ENCODE peak calls at places on chromosomes 11 and 22, in ten cellular contexts. One of them, this sample, is unnamed.
A peak's percentile ranks its signal among the peaks of the same experiment; 100 is the strongest.

GRCh38 chr22:27985323-27986275 is 66.5 kb upstream of the PITPNB start:
- DNase-seq in PC-9: no peak
- DNase-seq in anterior cingulate cortex: no peak
- DNase-seq in choroid plexus epithelial cell: no peak
- DNase-seq in heart right ventricle: no peak
- DNase-seq in T-helper 2 cell: no peak
- DNase-seq in AG09309: no peak
- DNase-seq in C1 segment of cervical spinal cord: no peak
- DNase-seq in NCI-H1417: no peak
- DNase-seq in naive thymus-derived CD8-positive, alpha-beta T cell: no peak
- DNase-seq in this sample: no peak

GRCh38 chr11:96065379-96065778 is 141.5 kb upstream of the MTMR2 start:
- DNase-seq in AG09309: no peak
- DNase-seq in C1 segment of cervical spinal cord: no peak
- DNase-seq in naive thymus-derived CD8-positive, alpha-beta T cell: no peak
- DNase-seq in NCI-H1417: no peak
- DNase-seq in heart right ventricle: no peak
- DNase-seq in anterior cingulate cortex: no peak
- DNase-seq in T-helper 2 cell: no peak
- DNase-seq in PC-9: no peak
- DNase-seq in choroid plexus epithelial cell: no peak
- DNase-seq in this sample: no peak

GRCh38 chr11:73308003-73308962 is at the start of gene ARHGEF17:
- DNase-seq in NCI-H1417: peak; percentile 94
- DNase-seq in T-helper 2 cell: no peak
- DNase-seq in heart right ventricle: peak; percentile 87
- DNase-seq in anterior cingulate cortex: peak; percentile 56
- DNase-seq in C1 segment of cervical spinal cord: no peak
- DNase-seq in choroid plexus epithelial cell: peak; percentile 86
- DNase-seq in PC-9: peak; percentile 84
- DNase-seq in naive thymus-derived CD8-positive, alpha-beta T cell: no peak
- DNase-seq in AG09309: no peak
- DNase-seq in this sample: peak; percentile 16

GRCh38 chr11:12975149-12975548 is 34.0 kb upstream of the RASSF10 start:
- DNase-seq in AG09309: no peak
- DNase-seq in naive thymus-derived CD8-positive, alpha-beta T cell: no peak
- DNase-seq in heart right ventricle: no peak
- DNase-seq in C1 segment of cervical spinal cord: no peak
- DNase-seq in NCI-H1417: no peak
- DNase-seq in PC-9: no peak
- DNase-seq in choroid plexus epithelial cell: no peak
- DNase-seq in anterior cingulate cortex: no peak
- DNase-seq in T-helper 2 cell: no peak
- DNase-seq in this sample: no peak

GRCh38 chr11:27248430-27249207 is 114.4 kb downstream of the CCDC34 start:
- DNase-seq in choroid plexus epithelial cell: peak; percentile 33
- DNase-seq in AG09309: no peak
- DNase-seq in C1 segment of cervical spinal cord: no peak
- DNase-seq in anterior cingulate cortex: no peak
- DNase-seq in naive thymus-derived CD8-positive, alpha-beta T cell: no peak
- DNase-seq in T-helper 2 cell: no peak
- DNase-seq in PC-9: no peak
- DNase-seq in NCI-H1417: no peak
- DNase-seq in heart right ventricle: peak; percentile 41
- DNase-seq in this sample: no peak

GRCh38 chr11:119044708-119045107 is 12.3 kb downstream of the HYOU1 start:
- DNase-seq in naive thymus-derived CD8-positive, alpha-beta T cell: no peak
- DNase-seq in PC-9: no peak
- DNase-seq in NCI-H1417: no peak
- DNase-seq in C1 segment of cervical spinal cord: no peak
- DNase-seq in choroid plexus epithelial cell: no peak
- DNase-seq in AG09309: no peak
- DNase-seq in heart right ventricle: no peak
- DNase-seq in T-helper 2 cell: no peak
- DNase-seq in anterior cingulate cortex: no peak
- DNase-seq in this sample: no peak

GRCh38 chr11:78080084-78080817 is 589 bp upstream of the NDUFC2 start:
- DNase-seq in T-helper 2 cell: no peak
- DNase-seq in AG09309: no peak
- DNase-seq in heart right ventricle: no peak
- DNase-seq in C1 segment of cervical spinal cord: no peak
- DNase-seq in PC-9: no peak
- DNase-seq in anterior cingulate cortex: no peak
- DNase-seq in NCI-H1417: no peak
- DNase-seq in choroid plexus epithelial cell: no peak
- DNase-seq in naive thymus-derived CD8-positive, alpha-beta T cell: no peak
- DNase-seq in this sample: no peak

GRCh38 chr11:71388637-71389235 is 59.5 kb downstream of the DHCR7 start:
- DNase-seq in C1 segment of cervical spinal cord: no peak
- DNase-seq in heart right ventricle: no peak
- DNase-seq in choroid plexus epithelial cell: no peak
- DNase-seq in PC-9: no peak
- DNase-seq in naive thymus-derived CD8-positive, alpha-beta T cell: no peak
- DNase-seq in NCI-H1417: no peak
- DNase-seq in T-helper 2 cell: no peak
- DNase-seq in anterior cingulate cortex: no peak
- DNase-seq in AG09309: no peak
- DNase-seq in this sample: no peak

GRCh38 chr11:103338621-103339484 is 229.6 kb downstream of the DYNC2H1 start:
- DNase-seq in choroid plexus epithelial cell: peak; percentile 69
- DNase-seq in NCI-H1417: no peak
- DNase-seq in anterior cingulate cortex: no peak
- DNase-seq in C1 segment of cervical spinal cord: no peak
- DNase-seq in naive thymus-derived CD8-positive, alpha-beta T cell: no peak
- DNase-seq in AG09309: peak; percentile 16
- DNase-seq in T-helper 2 cell: no peak
- DNase-seq in heart right ventricle: no peak
- DNase-seq in PC-9: no peak
- DNase-seq in this sample: no peak

GRCh38 chr11:120235024-120235628 is 4.8 kb upstream of the POU2F3 start:
- DNase-seq in choroid plexus epithelial cell: peak; percentile 67
- DNase-seq in AG09309: no peak
- DNase-seq in naive thymus-derived CD8-positive, alpha-beta T cell: peak; percentile 37
- DNase-seq in T-helper 2 cell: no peak
- DNase-seq in C1 segment of cervical spinal cord: no peak
- DNase-seq in NCI-H1417: peak; percentile 76
- DNase-seq in anterior cingulate cortex: no peak
- DNase-seq in PC-9: peak; percentile 77
- DNase-seq in heart right ventricle: peak; percentile 48
- DNase-seq in this sample: no peak

GRCh38 chr22:19880786-19881569 is 26.3 kb upstream of the GNB1L start:
- DNase-seq in NCI-H1417: no peak
- DNase-seq in C1 segment of cervical spinal cord: no peak
- DNase-seq in naive thymus-derived CD8-positive, alpha-beta T cell: no peak
- DNase-seq in T-helper 2 cell: no peak
- DNase-seq in choroid plexus epithelial cell: peak; percentile 96
- DNase-seq in PC-9: peak; percentile 92
- DNase-seq in heart right ventricle: peak; percentile 51
- DNase-seq in AG09309: peak; percentile 70
- DNase-seq in anterior cingulate cortex: no peak
- DNase-seq in this sample: no peak

GRCh38 chr11:613369-613968 is 2.3 kb downstream of the IRF7 start:
- DNase-seq in heart right ventricle: peak; percentile 61
- DNase-seq in PC-9: peak; percentile 60
- DNase-seq in anterior cingulate cortex: peak; percentile 57
- DNase-seq in naive thymus-derived CD8-positive, alpha-beta T cell: peak; percentile 76
- DNase-seq in C1 segment of cervical spinal cord: no peak
- DNase-seq in AG09309: no peak
- DNase-seq in choroid plexus epithelial cell: peak; percentile 76
- DNase-seq in T-helper 2 cell: peak; percentile 78
- DNase-seq in NCI-H1417: peak; percentile 22
- DNase-seq in this sample: peak; percentile 71

GRCh38 chr11:123381817-123382554 is 48.1 kb upstream of the GRAMD1B start:
- DNase-seq in PC-9: no peak
- DNase-seq in T-helper 2 cell: no peak
- DNase-seq in NCI-H1417: no peak
- DNase-seq in C1 segment of cervical spinal cord: no peak
- DNase-seq in heart right ventricle: no peak
- DNase-seq in choroid plexus epithelial cell: no peak
- DNase-seq in AG09309: no peak
- DNase-seq in naive thymus-derived CD8-positive, alpha-beta T cell: no peak
- DNase-seq in anterior cingulate cortex: no peak
- DNase-seq in this sample: no peak

GRCh38 chr22:49502126-49502826 is 325.4 kb downstream of the BRD1 start:
- DNase-seq in NCI-H1417: no peak
- DNase-seq in naive thymus-derived CD8-positive, alpha-beta T cell: no peak
- DNase-seq in PC-9: peak; percentile 62
- DNase-seq in anterior cingulate cortex: no peak
- DNase-seq in choroid plexus epithelial cell: no peak
- DNase-seq in heart right ventricle: no peak
- DNase-seq in T-helper 2 cell: no peak
- DNase-seq in C1 segment of cervical spinal cord: no peak
- DNase-seq in AG09309: no peak
- DNase-seq in this sample: no peak

GRCh38 chr22:35023692-35024363 is 42.1 kb upstream of the ISX start:
- DNase-seq in heart right ventricle: peak; percentile 45
- DNase-seq in PC-9: peak; percentile 56
- DNase-seq in AG09309: no peak
- DNase-seq in naive thymus-derived CD8-positive, alpha-beta T cell: peak; percentile 11
- DNase-seq in anterior cingulate cortex: peak; percentile 32
- DNase-seq in NCI-H1417: peak; percentile 30
- DNase-seq in T-helper 2 cell: peak; percentile 22
- DNase-seq in C1 segment of cervical spinal cord: no peak
- DNase-seq in choroid plexus epithelial cell: peak; percentile 36
- DNase-seq in this sample: no peak

GRCh38 chr22:43554259-43554636 is 142.4 kb downstream of the MPPED1 start:
- DNase-seq in heart right ventricle: no peak
- DNase-seq in AG09309: no peak
- DNase-seq in naive thymus-derived CD8-positive, alpha-beta T cell: no peak
- DNase-seq in NCI-H1417: no peak
- DNase-seq in PC-9: no peak
- DNase-seq in choroid plexus epithelial cell: no peak
- DNase-seq in T-helper 2 cell: no peak
- DNase-seq in C1 segment of cervical spinal cord: no peak
- DNase-seq in anterior cingulate cortex: no peak
- DNase-seq in this sample: no peak

GRCh38 chr11:116579857-116580727 is 192.7 kb downstream of the BUD13 start:
- DNase-seq in NCI-H1417: peak; percentile 79
- DNase-seq in AG09309: no peak
- DNase-seq in heart right ventricle: no peak
- DNase-seq in naive thymus-derived CD8-positive, alpha-beta T cell: no peak
- DNase-seq in T-helper 2 cell: no peak
- DNase-seq in PC-9: no peak
- DNase-seq in anterior cingulate cortex: no peak
- DNase-seq in C1 segment of cervical spinal cord: no peak
- DNase-seq in choroid plexus epithelial cell: no peak
- DNase-seq in this sample: no peak

GRCh38 chr11:120727752-120728151 is 216.2 kb downstream of the GRIK4 start:
- DNase-seq in heart right ventricle: no peak
- DNase-seq in choroid plexus epithelial cell: no peak
- DNase-seq in C1 segment of cervical spinal cord: no peak
- DNase-seq in naive thymus-derived CD8-positive, alpha-beta T cell: no peak
- DNase-seq in anterior cingulate cortex: no peak
- DNase-seq in PC-9: no peak
- DNase-seq in NCI-H1417: no peak
- DNase-seq in T-helper 2 cell: no peak
- DNase-seq in AG09309: no peak
- DNase-seq in this sample: no peak

GRCh38 chr22:35540600-35541253 is at the start of gene RASD2:
- DNase-seq in naive thymus-derived CD8-positive, alpha-beta T cell: peak; percentile 20
- DNase-seq in PC-9: peak; percentile 43
- DNase-seq in C1 segment of cervical spinal cord: no peak
- DNase-seq in anterior cingulate cortex: peak; percentile 43
- DNase-seq in AG09309: no peak
- DNase-seq in T-helper 2 cell: no peak
- DNase-seq in heart right ventricle: peak; percentile 43
- DNase-seq in NCI-H1417: peak; percentile 61
- DNase-seq in choroid plexus epithelial cell: no peak
- DNase-seq in this sample: peak; percentile 47

This sample was measured in CD8-positive, alpha-beta memory T cell.